ENCODE peak calls at places on chromosomes 4 and X, in seven cellular contexts. One of them, this sample, is unnamed.

GRCh38 chrX:108310511-108310910 is 127.7 kb downstream of the COL4A6 start:
- DNase-seq in transverse colon: no peak
- DNase-seq in osteocyte: no peak
- DNase-seq in mucosa of descending colon: no peak
- DNase-seq in Peyer's patch: no peak
- DNase-seq in heart left ventricle: no peak
- DNase-seq in GM20000: no peak
- DNase-seq in this sample: no peak

GRCh38 chr4:103867311-103867710 is 147.5 kb upstream of the TACR3 start:
- DNase-seq in transverse colon: no peak
- DNase-seq in osteocyte: no peak
- DNase-seq in mucosa of descending colon: no peak
- DNase-seq in Peyer's patch: no peak
- DNase-seq in heart left ventricle: no peak
- DNase-seq in GM20000: no peak
- DNase-seq in this sample: no peak

GRCh38 chr4:828641-829271 is 2.8 kb upstream of the CPLX1 start:
- DNase-seq in transverse colon: no peak
- DNase-seq in osteocyte: no peak
- DNase-seq in mucosa of descending colon: no peak
- DNase-seq in Peyer's patch: peak; percentile 44
- DNase-seq in heart left ventricle: peak; percentile 78
- DNase-seq in GM20000: no peak
- DNase-seq in this sample: no peak

GRCh38 chrX:38563006-38563405 is 1.7 kb downstream of the TSPAN7 start:
- DNase-seq in transverse colon: no peak
- DNase-seq in osteocyte: no peak
- DNase-seq in mucosa of descending colon: peak; percentile 9
- DNase-seq in Peyer's patch: no peak
- DNase-seq in heart left ventricle: no peak
- DNase-seq in GM20000: no peak
- DNase-seq in this sample: no peak

GRCh38 chr4:106529348-106530033 is 160.9 kb upstream of the GIMD1 start:
- DNase-seq in transverse colon: no peak
- DNase-seq in osteocyte: no peak
- DNase-seq in mucosa of descending colon: no peak
- DNase-seq in Peyer's patch: no peak
- DNase-seq in heart left ventricle: no peak
- DNase-seq in GM20000: no peak
- DNase-seq in this sample: no peak

GRCh38 chr4:8560265-8561047 is 19.7 kb upstream of the GPR78 start:
- DNase-seq in transverse colon: no peak
- DNase-seq in osteocyte: no peak
- DNase-seq in mucosa of descending colon: no peak
- DNase-seq in Peyer's patch: peak; percentile 25
- DNase-seq in heart left ventricle: no peak
- DNase-seq in GM20000: no peak
- DNase-seq in this sample: no peak

GRCh38 chrX:130771230-130771629 is 131.8 kb downstream of the ENOX2 start:
- DNase-seq in transverse colon: no peak
- DNase-seq in osteocyte: no peak
- DNase-seq in mucosa of descending colon: no peak
- DNase-seq in Peyer's patch: no peak
- DNase-seq in heart left ventricle: no peak
- DNase-seq in GM20000: no peak
- DNase-seq in this sample: no peak

GRCh38 chrX:19613645-19614323 is 98.5 kb upstream of the MAP3K15 start:
- DNase-seq in transverse colon: peak; percentile 53
- DNase-seq in osteocyte: no peak
- DNase-seq in mucosa of descending colon: peak; percentile 38
- DNase-seq in Peyer's patch: peak; percentile 47
- DNase-seq in heart left ventricle: peak; percentile 46
- DNase-seq in GM20000: no peak
- DNase-seq in this sample: no peak

GRCh38 chr4:104494822-104495559 is at the start of gene CXXC4:
- DNase-seq in transverse colon: peak; percentile 67
- DNase-seq in osteocyte: no peak
- DNase-seq in mucosa of descending colon: peak; percentile 71
- DNase-seq in Peyer's patch: peak; percentile 83
- DNase-seq in heart left ventricle: peak; percentile 78
- DNase-seq in GM20000: peak; percentile 69
- DNase-seq in this sample: peak; percentile 76

GRCh38 chrX:74535211-74535621 is 79.2 kb downstream of the RLIM start:
- DNase-seq in transverse colon: peak; percentile 12
- DNase-seq in osteocyte: no peak
- DNase-seq in mucosa of descending colon: peak; percentile 20
- DNase-seq in Peyer's patch: no peak
- DNase-seq in heart left ventricle: no peak
- DNase-seq in GM20000: peak; percentile 41
- DNase-seq in this sample: peak; percentile 46

GRCh38 chrX:39645059-39645895 is 452.5 kb downstream of the BCOR start:
- DNase-seq in transverse colon: peak; percentile 20
- DNase-seq in osteocyte: peak; percentile 89
- DNase-seq in mucosa of descending colon: peak; percentile 16
- DNase-seq in Peyer's patch: peak; percentile 48
- DNase-seq in heart left ventricle: peak; percentile 76
- DNase-seq in GM20000: no peak
- DNase-seq in this sample: no peak

GRCh38 chr4:76518241-76518640 is 83.2 kb downstream of the SHROOM3 start:
- DNase-seq in transverse colon: no peak
- DNase-seq in osteocyte: no peak
- DNase-seq in mucosa of descending colon: no peak
- DNase-seq in Peyer's patch: no peak
- DNase-seq in heart left ventricle: no peak
- DNase-seq in GM20000: no peak
- DNase-seq in this sample: no peak

GRCh38 chr4:76527666-76528065 is 92.6 kb downstream of the SHROOM3 start:
- DNase-seq in transverse colon: no peak
- DNase-seq in osteocyte: no peak
- DNase-seq in mucosa of descending colon: no peak
- DNase-seq in Peyer's patch: no peak
- DNase-seq in heart left ventricle: no peak
- DNase-seq in GM20000: no peak
- DNase-seq in this sample: no peak

GRCh38 chr4:76525751-76526150 is 90.7 kb downstream of the SHROOM3 start:
- DNase-seq in transverse colon: no peak
- DNase-seq in osteocyte: no peak
- DNase-seq in mucosa of descending colon: no peak
- DNase-seq in Peyer's patch: no peak
- DNase-seq in heart left ventricle: no peak
- DNase-seq in GM20000: no peak
- DNase-seq in this sample: no peak

GRCh38 chr4:76526585-76526990 is 91.6 kb downstream of the SHROOM3 start:
- DNase-seq in transverse colon: no peak
- DNase-seq in osteocyte: no peak
- DNase-seq in mucosa of descending colon: peak; percentile 59
- DNase-seq in Peyer's patch: no peak
- DNase-seq in heart left ventricle: no peak
- DNase-seq in GM20000: no peak
- DNase-seq in this sample: no peak

DNA sequence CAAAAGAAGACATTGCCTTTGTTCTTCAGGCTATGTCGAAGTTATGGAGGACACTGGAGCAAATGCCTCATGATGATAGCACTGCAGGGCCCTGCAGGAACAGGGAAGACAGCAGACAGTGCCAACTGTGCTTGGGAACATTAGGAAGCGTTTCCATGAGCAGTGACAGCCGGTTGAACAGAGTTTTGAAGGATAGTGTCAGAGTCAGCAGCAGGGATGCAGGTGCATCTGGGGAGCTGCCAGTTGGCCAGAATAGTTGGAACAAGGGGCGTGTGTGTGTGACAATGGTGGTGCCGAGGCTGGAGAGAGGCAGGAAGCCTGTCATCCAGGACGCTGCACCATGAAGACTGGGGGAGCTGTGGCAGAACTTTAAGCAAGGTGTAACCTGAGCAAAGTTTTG is 88.6 kb downstream of the SHROOM3 start:
- DNase-seq in transverse colon: no peak
- DNase-seq in osteocyte: no peak
- DNase-seq in mucosa of descending colon: no peak
- DNase-seq in Peyer's patch: no peak
- DNase-seq in heart left ventricle: no peak
- DNase-seq in GM20000: no peak
- DNase-seq in this sample: no peak
- TF ChIP-seq CTCF in transverse colon: no peak
- TF ChIP-seq CTCF in osteocyte: no peak
- TF ChIP-seq CTCF in mucosa of descending colon: no peak
- TF ChIP-seq CTCF in Peyer's patch: no peak
- TF ChIP-seq CTCF in heart left ventricle: no peak
- TF ChIP-seq CTCF in GM20000: no peak
- TF ChIP-seq CTCF in this sample: no peak

DNA sequence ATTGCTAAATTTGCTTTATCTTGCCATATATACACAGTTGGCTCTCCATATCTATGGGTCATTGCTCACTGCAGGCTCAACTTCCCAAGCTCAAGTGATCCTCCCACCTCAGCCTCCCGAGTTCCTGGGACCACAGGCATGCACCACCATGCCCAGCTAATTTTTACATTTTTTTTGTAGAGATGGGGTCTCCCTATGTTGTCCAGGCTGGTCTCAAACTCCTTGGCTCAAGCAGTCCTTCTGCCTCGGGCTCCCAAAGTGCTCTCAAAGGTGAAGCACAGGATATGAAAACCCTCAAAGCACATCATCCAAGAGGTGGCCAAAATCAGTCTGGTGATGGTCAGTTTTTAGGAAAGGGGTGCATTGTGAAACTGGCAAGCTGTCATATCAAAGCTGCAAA is 11.8 kb downstream of the CDS1 start:
- DNase-seq in transverse colon: no peak
- DNase-seq in osteocyte: no peak
- DNase-seq in mucosa of descending colon: no peak
- DNase-seq in Peyer's patch: no peak
- DNase-seq in heart left ventricle: no peak
- DNase-seq in GM20000: no peak
- DNase-seq in this sample: no peak
- TF ChIP-seq CTCF in transverse colon: no peak
- TF ChIP-seq CTCF in osteocyte: no peak
- TF ChIP-seq CTCF in mucosa of descending colon: no peak
- TF ChIP-seq CTCF in Peyer's patch: no peak
- TF ChIP-seq CTCF in heart left ventricle: no peak
- TF ChIP-seq CTCF in GM20000: no peak
- TF ChIP-seq CTCF in this sample: no peak

GRCh38 chr4:168574581-168575295 is 77.9 kb downstream of the PALLD start:
- DNase-seq in transverse colon: no peak
- DNase-seq in osteocyte: no peak
- DNase-seq in mucosa of descending colon: no peak
- DNase-seq in Peyer's patch: no peak
- DNase-seq in heart left ventricle: no peak
- DNase-seq in GM20000: no peak
- DNase-seq in this sample: no peak
- TF ChIP-seq CTCF in transverse colon: no peak
- TF ChIP-seq CTCF in osteocyte: no peak
- TF ChIP-seq CTCF in mucosa of descending colon: no peak
- TF ChIP-seq CTCF in Peyer's patch: no peak
- TF ChIP-seq CTCF in heart left ventricle: no peak
- TF ChIP-seq CTCF in GM20000: no peak
- TF ChIP-seq CTCF in this sample: no peak

GRCh38 chr4:88814043-88814617 is 116.5 kb upstream of the NAP1L5 start:
- DNase-seq in transverse colon: no peak
- DNase-seq in osteocyte: no peak
- DNase-seq in mucosa of descending colon: no peak
- DNase-seq in Peyer's patch: no peak
- DNase-seq in heart left ventricle: no peak
- DNase-seq in GM20000: no peak
- DNase-seq in this sample: no peak
- TF ChIP-seq CTCF in transverse colon: no peak
- TF ChIP-seq CTCF in osteocyte: no peak
- TF ChIP-seq CTCF in mucosa of descending colon: no peak
- TF ChIP-seq CTCF in Peyer's patch: no peak
- TF ChIP-seq CTCF in heart left ventricle: no peak
- TF ChIP-seq CTCF in GM20000: no peak
- TF ChIP-seq CTCF in this sample: no peak

GRCh38 chr4:121072080-121072835 is at the start of gene NDNF:
- DNase-seq in transverse colon: peak; percentile 69
- DNase-seq in osteocyte: no peak
- DNase-seq in mucosa of descending colon: peak; percentile 74
- DNase-seq in Peyer's patch: peak; percentile 55
- DNase-seq in heart left ventricle: peak; percentile 72
- DNase-seq in GM20000: peak; percentile 42
- DNase-seq in this sample: peak; percentile 51

GRCh38 chr4:121071640-121072037 is 696 bp downstream of the NDNF start:
- DNase-seq in transverse colon: peak; percentile 9
- DNase-seq in osteocyte: no peak
- DNase-seq in mucosa of descending colon: no peak
- DNase-seq in Peyer's patch: no peak
- DNase-seq in heart left ventricle: no peak
- DNase-seq in GM20000: peak; percentile 13
- DNase-seq in this sample: no peak

GRCh38 chr4:121070274-121070673 is 2.1 kb downstream of the NDNF start:
- DNase-seq in transverse colon: peak; percentile 11
- DNase-seq in osteocyte: no peak
- DNase-seq in mucosa of descending colon: no peak
- DNase-seq in Peyer's patch: no peak
- DNase-seq in heart left ventricle: no peak
- DNase-seq in GM20000: no peak
- DNase-seq in this sample: no peak

GRCh38 chr4:121069419-121069818 is 2.9 kb downstream of the NDNF start:
- DNase-seq in transverse colon: no peak
- DNase-seq in osteocyte: no peak
- DNase-seq in mucosa of descending colon: no peak
- DNase-seq in Peyer's patch: no peak
- DNase-seq in heart left ventricle: no peak
- DNase-seq in GM20000: no peak
- DNase-seq in this sample: no peak

DNA sequence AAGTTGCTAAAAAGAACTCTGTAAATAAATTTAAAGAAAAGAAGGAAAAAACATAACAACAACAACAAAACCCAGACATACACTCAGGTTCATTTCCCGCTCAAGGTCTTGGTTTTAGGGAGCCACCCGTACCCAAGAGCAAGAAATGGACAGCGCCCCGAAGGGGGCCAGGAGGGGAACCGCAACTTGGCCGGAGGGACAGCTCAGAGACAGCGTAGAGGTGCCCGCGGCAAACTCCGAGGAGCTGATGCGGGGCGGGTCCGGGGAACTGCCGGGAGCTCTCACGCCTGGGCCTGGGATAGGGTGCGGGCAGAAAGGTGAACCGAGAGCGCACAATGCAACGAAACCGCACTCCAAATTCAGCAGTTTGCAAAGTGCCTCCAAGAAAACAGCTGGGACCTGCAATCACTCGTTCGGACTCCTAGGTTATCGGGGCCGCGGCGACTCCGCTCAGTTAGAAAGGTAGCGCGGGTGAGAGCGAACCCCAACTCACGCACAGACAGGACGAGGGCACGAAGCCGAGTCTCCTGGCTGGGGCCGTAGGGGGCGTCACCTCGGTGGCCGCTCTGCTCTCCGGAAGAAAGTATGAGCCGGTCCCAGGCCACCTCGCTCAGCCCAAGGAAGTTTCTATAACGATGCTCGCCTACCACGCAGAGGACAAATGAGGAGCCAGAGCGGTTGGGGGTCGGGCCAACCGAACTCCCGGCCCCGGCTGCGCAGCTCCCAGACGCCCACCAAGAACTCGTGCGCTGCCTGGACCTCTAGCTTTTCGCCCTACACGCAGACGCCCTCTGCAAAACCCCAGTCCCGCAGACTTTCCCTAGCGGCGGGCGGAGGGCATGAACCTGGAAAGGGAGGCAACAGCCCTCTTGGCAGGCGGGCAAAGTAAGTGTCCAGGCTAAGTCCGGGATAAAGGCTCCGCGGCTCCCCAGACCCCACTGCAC is 1.4 kb downstream of the NDNF start:
- DNase-seq in transverse colon: peak; percentile 67
- DNase-seq in osteocyte: no peak
- DNase-seq in mucosa of descending colon: peak; percentile 58
- DNase-seq in Peyer's patch: peak; percentile 54
- DNase-seq in heart left ventricle: peak; percentile 72
- DNase-seq in GM20000: peak; percentile 16
- DNase-seq in this sample: peak; percentile 28
- TF ChIP-seq CTCF in transverse colon: peak; percentile 47
- TF ChIP-seq CTCF in osteocyte: peak; percentile 25
- TF ChIP-seq CTCF in mucosa of descending colon: peak; percentile 16
- TF ChIP-seq CTCF in Peyer's patch: no peak
- TF ChIP-seq CTCF in heart left ventricle: peak; percentile 18
- TF ChIP-seq CTCF in GM20000: no peak
- TF ChIP-seq CTCF in this sample: no peak

This sample was measured in GM13976.